ENCODE peak calls at places on chromosomes 5 and 9, in six cellular contexts. One of them, this sample, is unnamed.

GRCh38 chr5:72388652-72389051 is 68.5 kb downstream of the PTCD2 start:
- DNase-seq in RWPE1: no peak
- DNase-seq in stimulated activated CD8-positive, alpha-beta memory T cell treated with anti-CD3 and anti-CD28 coated beads, Interleukin-4, amount 100 ng/mL, for 24 hours: no peak
- DNase-seq in A172: no peak
- DNase-seq in endothelial cell: no peak
- DNase-seq in lower lobe of right lung: no peak
- DNase-seq in this sample: no peak

GRCh38 chr9:32399110-32399815 is 14.8 kb downstream of the ACO1 start:
- DNase-seq in RWPE1: no peak
- DNase-seq in stimulated activated CD8-positive, alpha-beta memory T cell treated with anti-CD3 and anti-CD28 coated beads, Interleukin-4, amount 100 ng/mL, for 24 hours: no peak
- DNase-seq in A172: no peak
- DNase-seq in endothelial cell: no peak
- DNase-seq in lower lobe of right lung: no peak
- DNase-seq in this sample: no peak

GRCh38 chr5:36696059-36696673 is 89.8 kb downstream of the SLC1A3 start:
- DNase-seq in RWPE1: peak
- DNase-seq in stimulated activated CD8-positive, alpha-beta memory T cell treated with anti-CD3 and anti-CD28 coated beads, Interleukin-4, amount 100 ng/mL, for 24 hours: peak
- DNase-seq in A172: peak
- DNase-seq in endothelial cell: peak
- DNase-seq in lower lobe of right lung: no peak
- DNase-seq in this sample: peak

GRCh38 chr5:54363669-54364068 is 53.3 kb upstream of the ARL15 start:
- DNase-seq in RWPE1: peak
- DNase-seq in stimulated activated CD8-positive, alpha-beta memory T cell treated with anti-CD3 and anti-CD28 coated beads, Interleukin-4, amount 100 ng/mL, for 24 hours: no peak
- DNase-seq in A172: peak
- DNase-seq in endothelial cell: no peak
- DNase-seq in lower lobe of right lung: no peak
- DNase-seq in this sample: no peak

GRCh38 chr5:32710859-32711692 is at the start of gene NPR3:
- DNase-seq in RWPE1: peak
- DNase-seq in stimulated activated CD8-positive, alpha-beta memory T cell treated with anti-CD3 and anti-CD28 coated beads, Interleukin-4, amount 100 ng/mL, for 24 hours: no peak
- DNase-seq in A172: no peak
- DNase-seq in endothelial cell: peak
- DNase-seq in lower lobe of right lung: no peak
- DNase-seq in this sample: no peak

GRCh38 chr9:36903541-36904435 is 130.3 kb downstream of the PAX5 start:
- DNase-seq in RWPE1: peak
- DNase-seq in stimulated activated CD8-positive, alpha-beta memory T cell treated with anti-CD3 and anti-CD28 coated beads, Interleukin-4, amount 100 ng/mL, for 24 hours: peak
- DNase-seq in A172: peak
- DNase-seq in endothelial cell: no peak
- DNase-seq in lower lobe of right lung: no peak
- DNase-seq in this sample: no peak

GRCh38 chr9:114500583-114501292 is 4.5 kb downstream of the WHRN start:
- DNase-seq in RWPE1: no peak
- DNase-seq in stimulated activated CD8-positive, alpha-beta memory T cell treated with anti-CD3 and anti-CD28 coated beads, Interleukin-4, amount 100 ng/mL, for 24 hours: no peak
- DNase-seq in A172: no peak
- DNase-seq in endothelial cell: no peak
- DNase-seq in lower lobe of right lung: no peak
- DNase-seq in this sample: no peak

GRCh38 chr5:59709346-59709821 is 184.1 kb downstream of the PDE4D start:
- DNase-seq in RWPE1: no peak
- DNase-seq in stimulated activated CD8-positive, alpha-beta memory T cell treated with anti-CD3 and anti-CD28 coated beads, Interleukin-4, amount 100 ng/mL, for 24 hours: no peak
- DNase-seq in A172: no peak
- DNase-seq in endothelial cell: no peak
- DNase-seq in lower lobe of right lung: no peak
- DNase-seq in this sample: no peak

GRCh38 chr5:148970228-148970627 is 92.6 kb downstream of the SH3TC2 start:
- DNase-seq in RWPE1: no peak
- DNase-seq in stimulated activated CD8-positive, alpha-beta memory T cell treated with anti-CD3 and anti-CD28 coated beads, Interleukin-4, amount 100 ng/mL, for 24 hours: no peak
- DNase-seq in A172: no peak
- DNase-seq in endothelial cell: no peak
- DNase-seq in lower lobe of right lung: peak
- DNase-seq in this sample: no peak

GRCh38 chr5:128920345-128921215 is 44.7 kb upstream of the SLC27A6 start:
- DNase-seq in RWPE1: peak
- DNase-seq in stimulated activated CD8-positive, alpha-beta memory T cell treated with anti-CD3 and anti-CD28 coated beads, Interleukin-4, amount 100 ng/mL, for 24 hours: no peak
- DNase-seq in A172: peak
- DNase-seq in endothelial cell: no peak
- DNase-seq in lower lobe of right lung: no peak
- DNase-seq in this sample: no peak

GRCh38 chr5:9156282-9156681 is 389.6 kb downstream of the SEMA5A start:
- DNase-seq in RWPE1: peak
- DNase-seq in stimulated activated CD8-positive, alpha-beta memory T cell treated with anti-CD3 and anti-CD28 coated beads, Interleukin-4, amount 100 ng/mL, for 24 hours: no peak
- DNase-seq in A172: peak
- DNase-seq in endothelial cell: peak
- DNase-seq in lower lobe of right lung: no peak
- DNase-seq in this sample: peak

GRCh38 chr5:39696672-39697398 is 272.1 kb upstream of the DAB2 start:
- DNase-seq in RWPE1: no peak
- DNase-seq in stimulated activated CD8-positive, alpha-beta memory T cell treated with anti-CD3 and anti-CD28 coated beads, Interleukin-4, amount 100 ng/mL, for 24 hours: no peak
- DNase-seq in A172: no peak
- DNase-seq in endothelial cell: no peak
- DNase-seq in lower lobe of right lung: no peak
- DNase-seq in this sample: no peak

GRCh38 chr5:135126688-135127603 is 92.9 kb upstream of the PITX1 start:
- DNase-seq in RWPE1: no peak
- DNase-seq in stimulated activated CD8-positive, alpha-beta memory T cell treated with anti-CD3 and anti-CD28 coated beads, Interleukin-4, amount 100 ng/mL, for 24 hours: no peak
- DNase-seq in A172: no peak
- DNase-seq in endothelial cell: no peak
- DNase-seq in lower lobe of right lung: no peak
- DNase-seq in this sample: no peak

GRCh38 chr5:159945359-159945758 is 29.1 kb downstream of the ADRA1B start:
- DNase-seq in RWPE1: no peak
- DNase-seq in stimulated activated CD8-positive, alpha-beta memory T cell treated with anti-CD3 and anti-CD28 coated beads, Interleukin-4, amount 100 ng/mL, for 24 hours: no peak
- DNase-seq in A172: no peak
- DNase-seq in endothelial cell: no peak
- DNase-seq in lower lobe of right lung: no peak
- DNase-seq in this sample: no peak

GRCh38 chr5:84825616-84826015 is 440.9 kb upstream of the EDIL3 start:
- DNase-seq in RWPE1: no peak
- DNase-seq in stimulated activated CD8-positive, alpha-beta memory T cell treated with anti-CD3 and anti-CD28 coated beads, Interleukin-4, amount 100 ng/mL, for 24 hours: no peak
- DNase-seq in A172: peak
- DNase-seq in endothelial cell: no peak
- DNase-seq in lower lobe of right lung: no peak
- DNase-seq in this sample: no peak

GRCh38 chr9:134521817-134522501 is 119.6 kb upstream of the COL5A1 start:
- DNase-seq in RWPE1: no peak
- DNase-seq in stimulated activated CD8-positive, alpha-beta memory T cell treated with anti-CD3 and anti-CD28 coated beads, Interleukin-4, amount 100 ng/mL, for 24 hours: no peak
- DNase-seq in A172: no peak
- DNase-seq in endothelial cell: no peak
- DNase-seq in lower lobe of right lung: no peak
- DNase-seq in this sample: no peak

GRCh38 chr9:83537331-83538171 is 650 bp downstream of the FRMD3 start:
- DNase-seq in RWPE1: no peak
- DNase-seq in stimulated activated CD8-positive, alpha-beta memory T cell treated with anti-CD3 and anti-CD28 coated beads, Interleukin-4, amount 100 ng/mL, for 24 hours: no peak
- DNase-seq in A172: no peak
- DNase-seq in endothelial cell: no peak
- DNase-seq in lower lobe of right lung: no peak
- DNase-seq in this sample: no peak

This sample was measured in SK-N-DZ.